ENCODE peak calls at places on chromosomes 13 and 19, in six cellular contexts. Q, M, Z, G, H and C are unnamed samples.

GRCh38 chr13:107608736-107609135 is 606.6 kb downstream of the LIG4 start:
- DNase-seq in Z (no peak), M (no peak), Q (no peak), G (no peak), H (no peak), C (no peak)

GRCh38 chr19:17687857-17688784 is at the start of gene UNC13A:
- DNase-seq in H (peak), M (peak), Z (no peak), Q (peak), G (no peak), C (no peak)

GRCh38 chr13:20230913-20231838 is 943 bp downstream of the GJB6 start:
- DNase-seq in G (no peak), M (no peak), Z (peak), H (no peak), Q (no peak), C (no peak)

GRCh38 chr13:64314286-64314685 is 2898.6 kb upstream of the PCDH20 start:
- DNase-seq in M (no peak), Q (no peak), Z (no peak), G (no peak), H (no peak), C (no peak)

GRCh38 chr13:28574617-28575142 is 79.8 kb upstream of the FLT1 start:
- DNase-seq in M (no peak), G (peak), Z (no peak), H (no peak), Q (no peak), C (no peak)

GRCh38 chr19:38060346-38060745 is 153.3 kb downstream of the SIPA1L3 start:
- DNase-seq in Z (no peak), H (no peak), G (no peak), Q (no peak), M (no peak), C (no peak)

GRCh38 chr19:38759590-38760003 is 13.7 kb downstream of the LGALS7 start:
- DNase-seq in Z (no peak), M (no peak), H (no peak), G (no peak), Q (no peak), C (no peak)

GRCh38 chr19:43625918-43626579 is 6.6 kb upstream of the ZNF428 start:
- DNase-seq in M (no peak), G (peak), Q (no peak), H (no peak), Z (no peak), C (no peak)

GRCh38 chr13:20349564-20350379 is 117.7 kb upstream of the GJB6 start:
- DNase-seq in H (no peak), Z (no peak), Q (no peak), G (no peak), M (no peak), C (no peak)

GRCh38 chr19:7597689-7598088 is 2.0 kb downstream of the CAMSAP3 start:
- DNase-seq in M (no peak), G (no peak), H (no peak), Z (no peak), Q (no peak), C (no peak)

GRCh38 chr13:110023729-110024645 is 237.6 kb upstream of the IRS2 start:
- DNase-seq in Z (no peak), Q (peak), G (no peak), H (no peak), M (peak), C (no peak)

GRCh38 chr19:51607920-51608562 is 22.2 kb downstream of the SIGLEC5 start:
- DNase-seq in G (peak), Q (peak), M (no peak), H (peak), Z (no peak), C (no peak)

GRCh38 chr13:19156013-19156825 is 25.4 kb downstream of the TUBA3C start:
- DNase-seq in H (no peak), M (no peak), Z (no peak), Q (no peak), G (no peak), C (no peak)

GRCh38 chr19:39413269-39413902 is 917 bp downstream of the PLEKHG2 start:
- DNase-seq in H (no peak), Q (peak), Z (no peak), M (peak), G (no peak), C (peak)

GRCh38 chr19:39430675-39431593 is 4.8 kb downstream of the RPS16 start:
- DNase-seq in G (peak), H (peak), Z (peak), M (no peak), Q (no peak), C (peak)

GRCh38 chr13:32314968-32315254 is 252 bp downstream of the ZAR1L start:
- DNase-seq in Z (peak), M (no peak), Q (no peak), H (peak), G (peak), C (peak)

GRCh38 chr13:24500977-24501376 is 11.6 kb downstream of the PARP4 start:
- DNase-seq in Q (no peak), G (peak), M (no peak), Z (no peak), H (no peak), C (no peak)

GRCh38 chr13:71751074-71751473 is 115.9 kb downstream of the DACH1 start:
- DNase-seq in G (no peak), Q (no peak), M (peak), Z (no peak), H (no peak), C (no peak)

GRCh38 chr19:41705393-41706174 is 2.8 kb upstream of the CEACAM5 start:
- DNase-seq in G (peak), Z (no peak), M (no peak), Q (peak), H (peak), C (no peak)